ENCODE peak calls at places on chromosomes 2 and 18, in ten cellular contexts. M is CD8-positive, alpha-beta memory T cell; Y is activated B cell treated with CpG ODN at 0.5 μM for 24 hours; Q is brain microvascular endothelial cell; N is SIG-M5; X is D341Med; T is uterus; A is iPS DF 6.9; V is globus pallidus; F is activated effector memory CD4-positive, alpha-beta T cell treated with anti-CD3 and anti-CD28 coated beads, Interleukin-2, amount 50 U/mL, for 16 hours. S is an unnamed sample.

GRCh38 chr2:11750422-11750821 is 4.0 kb downstream of the LPIN1 start:
- DNase-seq in Y (no peak), F (peak; percentile 73), T (no peak), V (no peak), X (no peak), A (no peak), Q (no peak), M (peak; percentile 49), N (no peak), S (peak; percentile 64)

GRCh38 chr18:59446012-59446411 is 86.9 kb upstream of the LMAN1 start:
- DNase-seq in N (no peak), M (no peak), Q (peak; percentile 44), A (no peak), V (no peak), X (no peak), T (no peak), F (no peak), Y (no peak), S (no peak)

GRCh38 chr2:9807555-9808305 is 35.5 kb upstream of the TAF1B start:
- DNase-seq in M (no peak), Y (no peak), X (no peak), N (no peak), T (no peak), A (no peak), V (no peak), F (peak; percentile 57), Q (no peak), S (no peak)

GRCh38 chr2:187580462-187581124 is 26.4 kb upstream of the TFPI start:
- DNase-seq in Y (no peak), A (no peak), T (no peak), V (peak; percentile 53), X (peak; percentile 21), N (no peak), Q (no peak), F (no peak), M (no peak), S (no peak)

GRCh38 chr18:23225518-23225917 is 90.2 kb downstream of the CABLES1 start:
- DNase-seq in T (peak; percentile 43), Q (peak; percentile 79), A (no peak), Y (no peak), N (no peak), M (no peak), F (no peak), V (no peak), X (no peak), S (no peak)

GRCh38 chr2:198408171-198408570 is 603.8 kb downstream of the PLCL1 start:
- DNase-seq in F (no peak), T (no peak), V (no peak), X (no peak), A (no peak), M (no peak), Q (no peak), Y (no peak), N (no peak), S (no peak)

GRCh38 chr2:140842110-140842509 is 1288.7 kb downstream of the LRP1B start:
- DNase-seq in F (no peak), A (no peak), N (no peak), Q (no peak), V (no peak), T (no peak), X (no peak), M (no peak), Y (no peak), S (no peak)

GRCh38 chr2:116537811-116538210 is 1276.7 kb upstream of the DDX18 start:
- DNase-seq in Q (no peak), A (no peak), V (no peak), Y (no peak), N (no peak), X (no peak), F (no peak), T (no peak), M (no peak), S (no peak)

GRCh38 chr2:188573453-188573852 is 281.8 kb downstream of the GULP1 start:
- DNase-seq in M (no peak), Q (no peak), X (no peak), Y (no peak), N (no peak), T (no peak), A (no peak), V (no peak), F (no peak), S (no peak)

GRCh38 chr2:24586955-24587354 is 95.9 kb downstream of the NCOA1 start:
- DNase-seq in Q (no peak), X (no peak), Y (no peak), A (no peak), M (peak; percentile 6), V (no peak), N (no peak), T (no peak), F (peak; percentile 64), S (no peak)

GRCh38 chr2:122643725-122644329 is 888.4 kb downstream of the TSN start:
- DNase-seq in A (no peak), Q (peak; percentile 95), X (no peak), Y (no peak), F (no peak), V (no peak), N (no peak), M (no peak), T (no peak), S (no peak)

GRCh38 chr2:30511122-30512083 is 64.4 kb downstream of the LCLAT1 start:
- DNase-seq in A (no peak), Q (peak; percentile 72), T (peak; percentile 67), Y (no peak), M (no peak), V (no peak), F (no peak), X (no peak), N (no peak), S (no peak)

GRCh38 chr18:27750014-27750413 is 426.9 kb downstream of the CDH2 start:
- DNase-seq in M (no peak), X (peak; percentile 66), Q (peak; percentile 93), T (no peak), V (peak; percentile 43), N (no peak), Y (no peak), A (peak; percentile 91), F (no peak), S (no peak)

GRCh38 chr18:48032876-48033769 is 102.7 kb upstream of the SMAD2 start:
- DNase-seq in X (no peak), N (no peak), Q (peak; percentile 57), A (no peak), M (no peak), F (peak; percentile 13), T (peak; percentile 11), V (no peak), Y (no peak), S (no peak)

GRCh38 chr2:100321181-100321880 is 970 bp downstream of the LONRF2 start:
- DNase-seq in M (no peak), Y (peak; percentile 31), X (peak; percentile 33), T (peak; percentile 52), Q (peak; percentile 7), F (no peak), A (peak; percentile 55), N (no peak), V (peak; percentile 18), S (no peak)

GRCh38 chr18:6683112-6683876 is 46.2 kb upstream of the ARHGAP28 start:
- DNase-seq in Y (no peak), X (no peak), V (no peak), A (no peak), N (no peak), F (no peak), T (no peak), Q (no peak), M (no peak), S (no peak)

GRCh38 chr2:98569197-98569793 is 39.0 kb downstream of the COA5 start:
- DNase-seq in M (peak; percentile 61), A (peak; percentile 29), V (no peak), Y (peak; percentile 57), X (peak; percentile 79), N (no peak), Q (peak; percentile 11), F (peak; percentile 91), T (peak; percentile 31), S (peak; percentile 55)

GRCh38 chr2:1675633-1676032 is 68.7 kb downstream of the PXDN start:
- DNase-seq in Q (peak; percentile 92), T (peak; percentile 77), X (no peak), A (no peak), V (peak; percentile 35), F (no peak), N (no peak), M (no peak), Y (no peak), S (no peak)

GRCh38 chr2:214066847-214067246 is 344.0 kb upstream of the VWC2L start:
- DNase-seq in N (no peak), A (no peak), Y (no peak), F (no peak), T (no peak), Q (no peak), V (peak; percentile 4), M (no peak), X (no peak), S (no peak)

GRCh38 chr2:240151477-240152031 is 11.1 kb upstream of the OTOS start:
- DNase-seq in N (no peak), V (no peak), X (no peak), Q (no peak), T (no peak), A (no peak), Y (no peak), M (no peak), F (no peak), S (no peak)

GRCh38 chr2:130183500-130184373 is 1.7 kb downstream of the MZT2B start:
- DNase-seq in A (no peak), F (peak; percentile 61), Y (no peak), V (peak; percentile 26), N (no peak), T (peak; percentile 48), Q (no peak), M (no peak), X (no peak), S (no peak)

GRCh38 chr18:24234330-24234729 is 95.5 kb downstream of the CABYR start:
- DNase-seq in X (no peak), A (no peak), T (no peak), N (no peak), F (no peak), Q (no peak), Y (no peak), M (no peak), V (no peak), S (no peak)

GRCh38 chr2:84290537-84290936 is 168.5 kb downstream of the SUCLG1 start:
- DNase-seq in M (no peak), Q (no peak), V (no peak), A (no peak), Y (no peak), T (no peak), N (no peak), F (peak; percentile 65), X (no peak), S (no peak)

GRCh38 chr18:44453505-44453904 is 227.2 kb upstream of the SETBP1 start:
- DNase-seq in Y (no peak), N (no peak), V (no peak), A (no peak), T (no peak), X (no peak), Q (no peak), F (no peak), M (no peak), S (no peak)

GRCh38 chr2:42435641-42436040 is 58.1 kb downstream of the KCNG3 start:
- DNase-seq in M (no peak), V (no peak), X (no peak), F (no peak), Y (no peak), N (no peak), T (no peak), A (no peak), Q (no peak), S (no peak)

GRCh38 chr18:48767090-48767670 is 183.6 kb downstream of the SMAD7 start:
- DNase-seq in T (no peak), A (no peak), F (no peak), M (no peak), Q (peak; percentile 81), V (no peak), N (no peak), Y (no peak), X (no peak), S (no peak)

GRCh38 chr2:119545754-119546445 is 1.7 kb downstream of the CFAP221 start:
- DNase-seq in F (no peak), Q (no peak), A (no peak), V (no peak), N (no peak), T (no peak), X (no peak), Y (no peak), M (no peak), S (no peak)

GRCh38 chr2:38149533-38149932 is 73.6 kb upstream of the CYP1B1 start:
- DNase-seq in N (no peak), Q (no peak), T (no peak), X (no peak), F (no peak), Y (no peak), A (no peak), M (no peak), V (no peak), S (no peak)